ENCODE peak calls at places on chromosomes 1 and 21, in ten cellular contexts. Z, P, J, U, I, B, O, R, A and V are unnamed samples.

GRCh38 chr1:6246497-6247295 is 2.7 kb downstream of the HES3 start:
- DNase-seq in B (peak; percentile 75), O (peak; percentile 67), R (peak; percentile 72), P (peak; percentile 76), Z (peak; percentile 94), U (peak; percentile 61), J (peak; percentile 72), I (peak; percentile 91), A (peak; percentile 75), V (peak; percentile 88)

GRCh38 chr1:39722495-39722894 is 16.2 kb upstream of the PPIE start:
- DNase-seq in O (no peak), I (no peak), R (peak; percentile 16), P (no peak), A (no peak), U (peak; percentile 46), J (no peak), Z (peak; percentile 32), B (peak; percentile 21), V (no peak)

GRCh38 chr1:7609311-7609994 is 161.6 kb upstream of the VAMP3 start:
- DNase-seq in P (no peak), I (peak; percentile 38), O (no peak), A (no peak), U (no peak), J (no peak), R (no peak), B (no peak), Z (no peak), V (no peak)

GRCh38 chr1:236159704-236160539 is 17.6 kb downstream of the GPR137B start:
- DNase-seq in Z (no peak), A (no peak), I (no peak), R (no peak), B (no peak), P (no peak), J (no peak), U (no peak), O (no peak), V (no peak)

GRCh38 chr1:11521605-11522399 is 42.8 kb downstream of the DISP3 start:
- DNase-seq in U (no peak), P (no peak), A (no peak), R (no peak), O (no peak), J (peak; percentile 82), Z (no peak), B (no peak), I (no peak), V (no peak)

GRCh38 chr1:28370220-28371010 is 875 bp downstream of the PHACTR4 start:
- DNase-seq in P (peak; percentile 41), Z (no peak), A (peak; percentile 6), J (peak; percentile 56), O (peak; percentile 77), B (peak; percentile 76), R (peak; percentile 53), I (no peak), U (peak; percentile 48), V (peak; percentile 58)

GRCh38 chr21:36723371-36723881 is 24.5 kb downstream of the SIM2 start:
- DNase-seq in I (no peak), U (no peak), R (no peak), A (no peak), B (no peak), O (no peak), P (no peak), Z (no peak), J (no peak), V (no peak)

GRCh38 chr1:183590225-183591191 is at the start of gene NCF2:
- DNase-seq in P (no peak), Z (no peak), A (no peak), J (no peak), O (peak; percentile 89), U (peak; percentile 57), I (no peak), R (peak; percentile 52), B (peak; percentile 42), V (no peak)

GRCh38 chr1:153520818-153521476 is 14.8 kb downstream of the S100A6 start:
- DNase-seq in J (no peak), B (no peak), U (no peak), A (no peak), Z (no peak), I (no peak), P (no peak), R (peak; percentile 43), O (no peak), V (no peak)

GRCh38 chr1:44810101-44810761 is 1.9 kb downstream of the BTBD19 start:
- DNase-seq in I (peak; percentile 89), B (no peak), J (no peak), O (peak; percentile 48), R (peak; percentile 41), Z (peak; percentile 73), U (no peak), A (no peak), P (no peak), V (no peak)

GRCh38 chr1:187032982-187033705 is 204.4 kb downstream of the PLA2G4A start:
- DNase-seq in O (no peak), I (no peak), J (no peak), A (no peak), R (no peak), Z (no peak), U (no peak), B (peak; percentile 3), P (no peak), V (no peak)

GRCh38 chr1:65011983-65012382 is 45.6 kb upstream of the JAK1 start:
- DNase-seq in J (no peak), P (no peak), B (no peak), A (no peak), U (no peak), R (no peak), O (no peak), Z (no peak), I (no peak), V (no peak)

GRCh38 chr1:209409786-209410185 is 173.7 kb upstream of the CAMK1G start:
- DNase-seq in J (no peak), I (no peak), U (peak; percentile 95), O (no peak), P (peak; percentile 37), R (peak; percentile 91), Z (no peak), A (no peak), B (peak; percentile 75), V (no peak)

GRCh38 chr1:18893120-18893519 is 9.2 kb downstream of the ALDH4A1 start:
- DNase-seq in R (peak; percentile 34), U (no peak), J (no peak), I (no peak), P (no peak), A (no peak), O (no peak), B (peak; percentile 25), Z (no peak), V (no peak)

GRCh38 chr1:173023343-173023742 is 27.4 kb downstream of the TNFSF18 start:
- DNase-seq in Z (no peak), B (peak; percentile 46), P (no peak), A (no peak), R (peak; percentile 18), U (peak; percentile 38), O (no peak), I (no peak), J (no peak), V (no peak)

GRCh38 chr1:181646723-181647122 is 163.4 kb downstream of the CACNA1E start:
- DNase-seq in J (no peak), B (no peak), U (no peak), O (no peak), Z (no peak), R (no peak), P (no peak), I (no peak), A (no peak), V (no peak)

GRCh38 chr21:34091032-34091431 is 17.7 kb downstream of the MRPS6 start:
- DNase-seq in A (no peak), U (no peak), O (no peak), P (no peak), J (no peak), Z (no peak), R (no peak), I (no peak), B (no peak), V (no peak)

GRCh38 chr1:45334308-45335245 is 5.4 kb upstream of the TOE1 start:
- DNase-seq in R (no peak), U (peak; percentile 16), P (no peak), B (no peak), J (no peak), A (no peak), Z (no peak), O (peak; percentile 44), I (no peak), V (no peak)

GRCh38 chr1:221759436-221759835 is 17.5 kb upstream of the DUSP10 start:
- DNase-seq in R (peak; percentile 67), P (peak; percentile 43), B (no peak), A (no peak), O (no peak), Z (no peak), I (no peak), U (peak; percentile 66), J (no peak), V (no peak)

GRCh38 chr1:219040291-219040690 is 133.4 kb upstream of the LYPLAL1 start:
- DNase-seq in J (no peak), B (no peak), A (no peak), R (no peak), U (no peak), Z (no peak), O (no peak), I (no peak), P (no peak), V (no peak)

GRCh38 chr1:114745351-114745750 is 12.4 kb downstream of the CSDE1 start:
- DNase-seq in Z (no peak), B (peak; percentile 74), J (no peak), P (no peak), O (no peak), A (no peak), R (no peak), U (peak; percentile 66), I (no peak), V (no peak)

GRCh38 chr1:118294817-118295486 is 109.9 kb upstream of the SPAG17 start:
- DNase-seq in Z (no peak), U (no peak), J (no peak), A (no peak), I (no peak), R (no peak), O (no peak), P (no peak), B (peak; percentile 70), V (no peak)

GRCh38 chr1:202967684-202968281 is 726 bp upstream of the CYB5R1 start:
- DNase-seq in R (no peak), U (no peak), Z (no peak), O (peak; percentile 47), A (no peak), I (no peak), J (no peak), B (peak; percentile 33), P (no peak), V (no peak)

GRCh38 chr1:201020647-201021332 is 2.7 kb downstream of the KIF21B start:
- DNase-seq in J (peak; percentile 47), B (no peak), I (no peak), U (no peak), P (no peak), Z (peak; percentile 74), O (peak; percentile 55), A (no peak), R (peak; percentile 32), V (peak; percentile 39)

GRCh38 chr1:18077657-18078215 is 29.9 kb upstream of the IGSF21 start:
- DNase-seq in U (no peak), B (no peak), I (no peak), J (no peak), O (peak; percentile 82), R (no peak), Z (no peak), A (no peak), P (no peak), V (no peak)

GRCh38 chr1:12003762-12004161 is 15.5 kb upstream of the MIIP start:
- DNase-seq in B (no peak), R (no peak), Z (no peak), A (no peak), U (no peak), I (peak; percentile 13), J (no peak), P (no peak), O (no peak), V (no peak)

GRCh38 chr1:162035241-162035640 is 11.6 kb upstream of the OLFML2B start:
- DNase-seq in Z (no peak), B (peak; percentile 26), R (peak; percentile 51), I (no peak), U (no peak), P (no peak), O (no peak), A (no peak), J (no peak), V (no peak)

GRCh38 chr1:217660353-217661062 is 29.4 kb downstream of the SPATA17 start:
- DNase-seq in J (no peak), Z (no peak), I (no peak), B (peak; percentile 92), R (peak; percentile 86), O (peak; percentile 10), A (no peak), U (peak; percentile 90), P (peak; percentile 92), V (no peak)